ENCODE peak calls at places on chromosomes 12 and 14, in five cellular contexts. N is IMR-90, C is trophoblast cell, V is neuronal stem cell, B is mesendoderm. R is an unnamed sample.

GRCh38 chr12:62632521-62632920 is 165.9 kb downstream of the MON2 start:
- DNase-seq in V (no peak), B (peak), N (no peak), C (no peak), R (peak)

GRCh38 chr12:46661161-46661845 is 164.5 kb downstream of the SLC38A4 start:
- DNase-seq in V (peak), C (peak), N (peak), B (peak), R (no peak)

GRCh38 chr14:67186789-67187188 is 2.5 kb upstream of the GARIN2 start:
- DNase-seq in B (no peak), V (no peak), C (peak), N (peak), R (no peak)

GRCh38 chr12:109725321-109726105 is 11.9 kb downstream of the FAM222A start:
- DNase-seq in V (no peak), N (no peak), B (no peak), C (no peak), R (no peak)

GRCh38 chr14:104433401-104434213 is 146.0 kb upstream of the C14orf180 start:
- DNase-seq in C (no peak), B (no peak), N (no peak), V (no peak), R (peak)

GRCh38 chr12:12405882-12406281 is 49.0 kb downstream of the BORCS5 start:
- DNase-seq in N (no peak), B (no peak), V (no peak), C (peak), R (no peak)

GRCh38 chr12:126537961-126538530 is 1472.8 kb downstream of the AACS start:
- DNase-seq in C (no peak), V (no peak), B (no peak), N (no peak), R (no peak)

GRCh38 chr12:75257510-75257909 is 47.9 kb upstream of the KCNC2 start:
- DNase-seq in N (peak), V (no peak), C (no peak), B (no peak), R (no peak)

GRCh38 chr14:34187645-34188044 is 236.8 kb upstream of the EGLN3 start:
- DNase-seq in V (no peak), C (no peak), B (no peak), N (no peak), R (no peak)

GRCh38 chr12:125403145-125403789 is 338.0 kb downstream of the AACS start:
- DNase-seq in V (peak), C (peak), N (peak), B (peak), R (peak)

GRCh38 chr14:93648440-93649168 is 139.7 kb downstream of the PRIMA1 start:
- DNase-seq in N (no peak), V (no peak), B (peak), C (peak), R (peak)

GRCh38 chr12:122951406-122951805 is 14.9 kb downstream of the ABCB9 start:
- DNase-seq in B (no peak), V (no peak), C (peak), N (peak), R (no peak)

GRCh38 chr12:122948605-122949004 is 17.7 kb downstream of the ABCB9 start:
- DNase-seq in V (no peak), N (no peak), B (no peak), C (no peak), R (no peak)

GRCh38 chr12:122949405-122949804 is 16.9 kb downstream of the ABCB9 start:
- DNase-seq in B (no peak), V (no peak), N (no peak), C (no peak), R (no peak)

GRCh38 chr12:122950276-122950675 is 16.0 kb downstream of the ABCB9 start:
- DNase-seq in C (no peak), B (no peak), N (no peak), V (no peak), R (no peak)

GRCh38 chr12:122949816-122950215 is 16.4 kb downstream of the ABCB9 start:
- DNase-seq in C (no peak), V (no peak), B (no peak), N (no peak), R (no peak)
- H2AK5ac ChIP-seq in C (no peak), V (peak), B (no peak), N (no peak), R (no peak)

DNA sequence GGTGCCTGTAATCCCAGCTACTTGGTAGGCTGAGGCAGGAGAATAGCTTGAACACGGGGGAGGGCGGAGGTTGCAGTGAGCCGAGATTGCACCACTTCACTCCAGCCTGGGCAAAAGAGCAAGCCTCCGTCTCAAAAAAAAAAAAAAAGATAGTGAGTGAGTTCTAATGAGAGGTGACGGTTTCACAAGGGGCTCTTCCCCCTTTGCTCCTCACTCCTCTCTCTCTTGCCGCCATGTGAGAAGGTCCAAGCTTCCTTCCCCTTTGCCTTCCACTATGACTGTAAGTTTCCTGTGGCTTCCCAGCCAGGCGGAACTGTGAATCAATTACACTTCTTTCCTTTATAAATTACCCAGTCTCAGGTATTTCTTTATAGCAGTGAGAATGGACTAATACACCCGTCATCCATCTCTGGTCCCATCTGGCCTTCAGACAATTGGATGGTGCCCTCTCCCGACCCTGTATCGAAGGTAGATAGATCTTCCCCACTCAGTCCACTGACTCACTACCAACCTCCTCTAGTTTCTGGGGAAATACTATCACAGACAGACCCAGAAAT is 27.0 kb upstream of the RCOR1 start:
- DNase-seq in V (no peak), N (no peak), C (peak), B (no peak), R (no peak)
- H3K9ac ChIP-seq in V (no peak), N (no peak), C (no peak), B (no peak), R (no peak)

GRCh38 chr12:123479442-123480180 is 21.7 kb downstream of the SNRNP35 start:
- DNase-seq in C (no peak), V (no peak), N (no peak), B (no peak), R (no peak)
- H2AK5ac ChIP-seq in C (no peak), V (no peak), N (no peak), B (no peak), R (no peak)

GRCh38 chr12:201361-201760 is 12.6 kb downstream of the SLC6A12 start:
- DNase-seq in N (no peak), B (no peak), V (no peak), C (no peak), R (no peak)
- H3K9ac ChIP-seq in N (no peak), B (no peak), V (no peak), C (no peak), R (no peak)

DNA sequence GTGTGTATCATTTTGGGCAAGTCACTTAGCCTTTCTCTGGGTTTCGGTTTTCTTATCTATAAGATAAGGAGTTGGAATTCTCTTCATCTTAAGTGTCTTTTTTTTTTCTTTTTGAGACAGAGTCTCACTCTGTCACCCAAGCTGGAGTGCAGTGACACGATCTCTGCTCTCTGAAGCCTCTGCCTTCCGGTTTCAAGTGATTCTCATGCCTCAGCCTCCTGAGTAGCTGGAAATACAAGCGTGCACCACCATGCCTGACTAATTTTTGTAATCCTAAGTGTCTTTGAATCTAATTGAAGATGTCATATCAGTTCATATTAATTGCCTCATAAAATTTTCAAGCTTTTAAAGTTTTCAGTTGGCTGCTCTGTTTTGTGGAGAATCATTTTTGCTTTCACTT is 4.0 kb downstream of the SRGAP1 start:
- DNase-seq in N (no peak), B (no peak), C (peak), V (no peak), R (no peak)
- H2AK5ac ChIP-seq in N (no peak), B (no peak), C (no peak), V (no peak), R (no peak)

GRCh38 chr12:95337176-95337575 is 119.6 kb downstream of the VEZT start:
- DNase-seq in B (no peak), C (no peak), V (no peak), N (peak), R (no peak)
- H3K9ac ChIP-seq in B (no peak), C (no peak), V (no peak), N (no peak), R (no peak)